ENCODE peak calls at places on chromosomes 11 and 22, in seven cellular contexts. B, E, O, W, M, P and C are unnamed samples.

GRCh38 chr11:108368134-108368533 is 99.2 kb downstream of the C11orf65 start:
- DNase-seq in P (no peak), W (no peak), O (no peak), M (no peak), B (no peak), E (no peak), C (no peak)

GRCh38 chr11:46121724-46122477 is 647 bp upstream of the PHF21A start:
- DNase-seq in B (peak), W (peak), O (peak), P (peak), E (peak), M (peak), C (peak)

GRCh38 chr11:133834399-133835257 is 10.7 kb downstream of the SPATA19 start:
- DNase-seq in O (no peak), B (no peak), W (no peak), P (no peak), M (no peak), E (peak), C (no peak)

GRCh38 chr22:33049125-33049729 is 9.0 kb downstream of the SYN3 start:
- DNase-seq in W (peak), E (no peak), M (peak), O (peak), B (peak), P (no peak), C (peak)

GRCh38 chr11:133908827-133909226 is 47.9 kb downstream of the IGSF9B start:
- DNase-seq in E (no peak), M (no peak), W (peak), B (no peak), O (no peak), P (no peak), C (no peak)

GRCh38 chr11:75813126-75813525 is 1.9 kb upstream of the UVRAG start:
- DNase-seq in O (no peak), B (no peak), P (no peak), W (no peak), M (no peak), E (no peak), C (no peak)

GRCh38 chr11:74818283-74818946 is 69.8 kb downstream of the RNF169 start:
- DNase-seq in M (no peak), E (no peak), P (no peak), B (no peak), W (no peak), O (no peak), C (no peak)

GRCh38 chr11:57330029-57330428 is 5.3 kb upstream of the TNKS1BP1 start:
- DNase-seq in M (no peak), O (no peak), W (no peak), E (no peak), P (no peak), B (no peak), C (no peak)

GRCh38 chr11:124961972-124962609 is 8.1 kb downstream of the CCDC15 start:
- DNase-seq in O (peak), P (peak), W (no peak), M (peak), B (peak), E (no peak), C (peak)

GRCh38 chr22:20549232-20549841 is 41.9 kb downstream of the MED15 start:
- DNase-seq in B (no peak), E (no peak), M (no peak), O (no peak), W (peak), P (peak), C (no peak)

GRCh38 chr22:50194037-50194809 is 6.6 kb upstream of the SELENOO start:
- DNase-seq in M (no peak), W (no peak), E (no peak), P (no peak), B (no peak), O (no peak), C (no peak)

GRCh38 chr11:35087648-35088047 is 51.3 kb upstream of the CD44 start:
- DNase-seq in W (no peak), B (no peak), O (no peak), P (no peak), E (no peak), M (peak), C (no peak)

GRCh38 chr11:124872280-124872679 is 7.0 kb downstream of the ROBO3 start:
- DNase-seq in W (no peak), E (peak), M (no peak), P (no peak), B (no peak), O (no peak), C (no peak)

GRCh38 chr11:33317662-33318061 is 60.5 kb downstream of the HIPK3 start:
- DNase-seq in E (no peak), M (no peak), P (no peak), W (no peak), O (no peak), B (no peak), C (no peak)

GRCh38 chr11:35539781-35540281 is 14.4 kb upstream of the PAMR1 start:
- DNase-seq in W (no peak), P (no peak), E (no peak), B (no peak), M (peak), O (no peak), C (peak)

GRCh38 chr11:12142179-12142578 is 31.8 kb downstream of the MICAL2 start:
- DNase-seq in B (no peak), O (no peak), M (no peak), P (no peak), E (no peak), W (no peak), C (no peak)

GRCh38 chr11:71500601-71501021 is 26.5 kb upstream of the KRTAP5-7 start:
- DNase-seq in P (no peak), B (no peak), E (no peak), O (peak), W (no peak), M (peak), C (peak)

GRCh38 chr11:28303477-28304191 is 195.4 kb downstream of the METTL15 start:
- DNase-seq in B (no peak), W (no peak), P (no peak), E (no peak), O (no peak), M (no peak), C (no peak)

GRCh38 chr11:123653997-123654565 is 343 bp downstream of the SCN3B start:
- DNase-seq in O (no peak), P (no peak), W (no peak), B (peak), E (no peak), M (peak), C (peak)

GRCh38 chr11:75195164-75195962 is 44.5 kb downstream of the SLCO2B1 start:
- DNase-seq in O (no peak), M (no peak), B (no peak), E (no peak), W (peak), P (no peak), C (no peak)

GRCh38 chr22:50473088-50473487 is 1.7 kb downstream of the SBF1 start:
- DNase-seq in E (no peak), P (peak), O (peak), B (no peak), W (no peak), M (no peak), C (no peak)

GRCh38 chr22:22770280-22770871 is 117.2 kb upstream of the IGLL5 start:
- DNase-seq in B (no peak), O (no peak), W (no peak), P (peak), M (peak), E (peak), C (peak)

GRCh38 chr22:44309137-44309536 is 3.6 kb downstream of the SHISAL1 start:
- DNase-seq in B (peak), W (no peak), E (no peak), O (peak), P (no peak), M (peak), C (no peak)

GRCh38 chr22:28821452-28821851 is 21.1 kb upstream of the XBP1 start:
- DNase-seq in B (no peak), P (no peak), O (no peak), M (no peak), E (no peak), W (no peak), C (no peak)

GRCh38 chr11:129853508-129854228 is 38.0 kb downstream of the TMEM45B start:
- DNase-seq in W (no peak), B (no peak), E (no peak), M (peak), O (no peak), P (peak), C (peak)

GRCh38 chr22:49073873-49074417 is 753.7 kb downstream of the BRD1 start:
- DNase-seq in M (no peak), P (no peak), E (no peak), O (no peak), W (no peak), B (no peak), C (no peak)

DNA sequence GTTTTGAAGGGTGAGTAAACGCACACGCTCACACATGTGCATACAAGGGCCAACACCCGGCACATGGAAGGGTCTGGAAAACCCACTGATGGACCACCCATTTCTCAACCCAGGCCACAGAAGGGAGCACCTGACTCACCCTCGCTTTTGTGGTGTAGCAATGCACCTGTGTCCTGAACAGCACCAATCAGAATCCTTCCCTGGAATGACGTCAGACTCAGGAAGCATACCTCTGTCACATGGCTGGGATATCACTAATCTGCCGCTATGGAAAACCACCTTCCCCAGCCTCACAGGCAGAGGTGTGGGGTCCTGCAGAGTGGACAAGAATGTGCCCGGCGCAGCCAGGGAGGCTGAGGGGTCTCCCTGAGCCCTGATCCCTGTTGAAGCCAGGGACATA is 9.0 kb upstream of the OSM start:
- DNase-seq in M (no peak), E (no peak), B (no peak), P (no peak), W (no peak), O (no peak), C (peak)
- H3K4me3 ChIP-seq in M (no peak), E (no peak), B (no peak), P (peak), W (no peak), O (no peak), C (no peak)

DNA sequence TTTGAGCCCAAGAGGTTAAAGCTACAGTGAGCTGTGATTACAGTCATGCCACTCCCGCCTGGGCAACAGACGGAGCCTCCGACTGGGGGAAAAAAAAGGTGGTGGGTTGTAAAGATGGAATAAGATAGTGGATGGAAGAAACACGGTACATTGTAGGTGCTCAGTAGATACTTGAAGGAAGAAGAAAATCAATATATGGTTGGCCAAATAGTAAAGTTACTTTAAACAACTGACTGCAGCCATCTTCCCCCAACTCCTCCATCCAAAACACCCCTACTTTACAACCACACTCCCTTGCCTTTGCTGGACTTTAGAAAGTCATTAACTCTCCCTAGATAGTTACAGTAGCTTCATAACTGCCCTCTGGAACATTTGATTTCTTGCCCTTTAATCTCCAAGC is 2.5 kb upstream of the NUP98 start:
- DNase-seq in P (no peak), W (no peak), E (no peak), B (no peak), M (no peak), O (no peak), C (no peak)
- H3K4me3 ChIP-seq in P (no peak), W (no peak), E (no peak), B (no peak), M (no peak), O (no peak), C (no peak)

DNA sequence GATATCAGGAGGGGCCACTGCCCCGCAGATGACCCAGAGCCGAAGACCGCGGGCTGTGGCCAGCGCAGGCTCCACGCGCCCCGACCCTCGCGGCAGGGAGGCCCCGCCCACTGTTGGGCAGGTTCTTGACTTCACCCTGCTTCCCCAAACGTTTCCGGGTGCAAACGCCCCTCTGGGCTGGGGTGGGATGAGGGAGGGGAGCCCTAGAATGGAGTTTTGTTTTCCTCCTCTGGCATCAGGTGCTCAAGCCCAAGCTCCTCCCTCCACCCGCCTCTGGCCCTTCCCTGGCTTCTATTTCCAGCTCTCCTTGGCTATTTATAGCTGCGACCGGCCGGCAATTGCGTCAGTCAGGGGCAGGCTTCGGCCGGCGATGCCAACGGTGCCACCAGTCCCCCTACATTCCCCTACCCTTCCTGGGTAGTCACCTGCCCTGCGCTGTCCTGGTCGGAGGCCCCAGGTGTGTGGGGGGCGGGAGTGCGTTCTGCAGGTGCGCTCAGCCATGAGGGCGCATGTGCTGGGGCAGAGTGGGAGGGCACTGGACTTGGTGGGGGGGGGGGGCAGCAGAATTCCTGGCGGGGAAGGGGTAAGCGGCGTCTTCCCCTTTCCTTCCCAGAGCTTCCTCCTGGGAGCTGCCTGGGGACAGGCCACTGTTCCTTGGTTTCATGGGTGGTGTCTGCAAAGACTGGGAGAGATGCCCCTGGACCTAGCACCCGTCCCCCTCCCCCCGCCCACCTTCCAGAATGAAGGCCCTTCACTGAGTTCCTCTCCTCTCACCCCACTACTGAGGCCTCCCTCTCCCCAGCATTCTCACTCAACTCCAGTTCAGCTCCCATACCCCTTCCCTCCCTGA is 23.6 kb downstream of the DUSP8 start:
- DNase-seq in B (no peak), E (peak), M (peak), W (peak), P (no peak), O (peak), C (peak)
- H3K4me3 ChIP-seq in B (peak), E (peak), M (no peak), W (peak), P (no peak), O (peak), C (peak)

GRCh38 chr11:8810331-8811301 is 100.4 kb upstream of the AKIP1 start:
- DNase-seq in O (no peak), M (peak), W (peak), E (peak), B (peak), P (no peak), C (no peak)
- H3K4me3 ChIP-seq in O (no peak), M (peak), W (peak), E (peak), B (peak), P (no peak), C (no peak)

GRCh38 chr11:119323532-119324033 is 6.7 kb upstream of the MCAM start:
- DNase-seq in B (no peak), P (peak), W (no peak), O (peak), M (peak), E (peak), C (peak)
- H3K4me3 ChIP-seq in B (no peak), P (no peak), W (no peak), O (no peak), M (no peak), E (no peak), C (no peak)

DNA sequence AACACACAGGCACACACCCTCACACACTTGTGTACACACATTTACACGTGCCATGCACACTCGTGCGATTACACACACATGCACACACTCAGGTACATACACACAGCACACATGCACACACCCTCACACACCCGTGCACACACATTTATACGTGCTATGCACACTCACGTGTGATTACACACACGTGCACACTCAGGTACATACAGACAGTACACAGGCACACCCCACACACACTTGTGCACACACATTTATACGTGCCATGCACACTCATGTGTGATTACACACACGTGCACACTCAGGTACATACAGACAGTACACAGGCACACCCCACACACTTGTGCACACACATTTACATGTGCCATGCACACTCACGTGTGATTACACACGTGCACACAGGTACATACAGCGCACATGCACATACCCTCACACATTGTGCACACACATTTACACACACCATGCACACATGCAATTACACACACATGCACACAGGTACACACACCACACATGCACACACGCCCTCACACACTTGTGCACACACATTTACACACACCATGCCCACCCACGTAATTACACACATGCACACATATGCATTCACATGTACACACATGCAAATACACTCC is 4.6 kb downstream of the IFITM10 start:
- DNase-seq in M (no peak), W (peak), P (no peak), E (no peak), O (no peak), B (no peak), C (no peak)
- H3K4me3 ChIP-seq in M (no peak), W (no peak), P (no peak), E (peak), O (no peak), B (no peak), C (no peak)

GRCh38 chr11:63489879-63490278 is 1.1 kb downstream of the PLAAT5 start:
- DNase-seq in M (peak), P (no peak), E (no peak), O (no peak), W (no peak), B (no peak), C (no peak)
- H3K4me3 ChIP-seq in M (no peak), P (no peak), E (peak), O (no peak), W (peak), B (no peak), C (no peak)